ENCODE peak calls at places on chromosomes 4 and X, in seven cellular contexts. One of them, this sample, is unnamed.

GRCh38 chr4:1767770-1768366 is 25.2 kb upstream of the FGFR3 start:
- DNase-seq in neural progenitor cell: peak
- DNase-seq in fibroblast of lung: peak
- DNase-seq in GM23248: peak
- DNase-seq in PC-9: peak
- DNase-seq in astrocyte: no peak
- DNase-seq in K562: peak
- DNase-seq in this sample: peak

GRCh38 chrX:38124000-38124399 is 96.7 kb downstream of the SRPX start:
- DNase-seq in neural progenitor cell: no peak
- DNase-seq in fibroblast of lung: no peak
- DNase-seq in GM23248: no peak
- DNase-seq in PC-9: no peak
- DNase-seq in astrocyte: no peak
- DNase-seq in K562: no peak
- DNase-seq in this sample: peak

GRCh38 chrX:150833454-150834056 is 64.9 kb downstream of the CD99L2 start:
- DNase-seq in neural progenitor cell: no peak
- DNase-seq in fibroblast of lung: no peak
- DNase-seq in GM23248: no peak
- DNase-seq in PC-9: no peak
- DNase-seq in astrocyte: no peak
- DNase-seq in K562: no peak
- DNase-seq in this sample: no peak

GRCh38 chrX:154032653-154033052 is 13.0 kb upstream of the IRAK1 start:
- DNase-seq in neural progenitor cell: no peak
- DNase-seq in fibroblast of lung: no peak
- DNase-seq in GM23248: peak
- DNase-seq in PC-9: no peak
- DNase-seq in astrocyte: no peak
- DNase-seq in K562: no peak
- DNase-seq in this sample: peak

GRCh38 chr4:150694438-150694837 is 112.5 kb downstream of the MAB21L2 start:
- DNase-seq in neural progenitor cell: no peak
- DNase-seq in fibroblast of lung: no peak
- DNase-seq in GM23248: no peak
- DNase-seq in PC-9: no peak
- DNase-seq in astrocyte: no peak
- DNase-seq in K562: no peak
- DNase-seq in this sample: peak

GRCh38 chrX:130714665-130715064 is 188.3 kb downstream of the ENOX2 start:
- DNase-seq in neural progenitor cell: no peak
- DNase-seq in fibroblast of lung: no peak
- DNase-seq in GM23248: no peak
- DNase-seq in PC-9: no peak
- DNase-seq in astrocyte: no peak
- DNase-seq in K562: no peak
- DNase-seq in this sample: no peak

GRCh38 chr4:16205298-16206164 is 20.7 kb downstream of the TAPT1 start:
- DNase-seq in neural progenitor cell: peak
- DNase-seq in fibroblast of lung: no peak
- DNase-seq in GM23248: peak
- DNase-seq in PC-9: no peak
- DNase-seq in astrocyte: no peak
- DNase-seq in K562: peak
- DNase-seq in this sample: peak

GRCh38 chr4:80492761-80493160 is 157.2 kb downstream of the CFAP299 start:
- DNase-seq in neural progenitor cell: no peak
- DNase-seq in fibroblast of lung: no peak
- DNase-seq in GM23248: no peak
- DNase-seq in PC-9: peak
- DNase-seq in astrocyte: no peak
- DNase-seq in K562: no peak
- DNase-seq in this sample: no peak

GRCh38 chr4:88823058-88823919 is 125.7 kb upstream of the NAP1L5 start:
- DNase-seq in neural progenitor cell: peak
- DNase-seq in fibroblast of lung: peak
- DNase-seq in GM23248: peak
- DNase-seq in PC-9: peak
- DNase-seq in astrocyte: peak
- DNase-seq in K562: peak
- DNase-seq in this sample: peak

GRCh38 chr4:94929696-94930095 is 171.9 kb downstream of the BMPR1B start:
- DNase-seq in neural progenitor cell: no peak
- DNase-seq in fibroblast of lung: no peak
- DNase-seq in GM23248: no peak
- DNase-seq in PC-9: no peak
- DNase-seq in astrocyte: no peak
- DNase-seq in K562: no peak
- DNase-seq in this sample: no peak

GRCh38 chr4:146063143-146063542 is 112.4 kb upstream of the LSM6 start:
- DNase-seq in neural progenitor cell: no peak
- DNase-seq in fibroblast of lung: no peak
- DNase-seq in GM23248: no peak
- DNase-seq in PC-9: no peak
- DNase-seq in astrocyte: no peak
- DNase-seq in K562: no peak
- DNase-seq in this sample: no peak

GRCh38 chrX:106707771-106708454 is 18.6 kb upstream of the RNF128 start:
- DNase-seq in neural progenitor cell: no peak
- DNase-seq in fibroblast of lung: peak
- DNase-seq in GM23248: peak
- DNase-seq in PC-9: no peak
- DNase-seq in astrocyte: peak
- DNase-seq in K562: no peak
- DNase-seq in this sample: no peak

GRCh38 chr4:156779774-156780173 is 191.8 kb downstream of the PDGFC start:
- DNase-seq in neural progenitor cell: no peak
- DNase-seq in fibroblast of lung: peak
- DNase-seq in GM23248: peak
- DNase-seq in PC-9: no peak
- DNase-seq in astrocyte: peak
- DNase-seq in K562: no peak
- DNase-seq in this sample: no peak

GRCh38 chrX:6849711-6850415 is 297.6 kb upstream of the STS start:
- DNase-seq in neural progenitor cell: no peak
- DNase-seq in fibroblast of lung: no peak
- DNase-seq in GM23248: peak
- DNase-seq in PC-9: no peak
- DNase-seq in astrocyte: peak
- DNase-seq in K562: no peak
- DNase-seq in this sample: no peak

GRCh38 chr4:173360587-173361221 is 10.1 kb upstream of the SAP30 start:
- DNase-seq in neural progenitor cell: peak
- DNase-seq in fibroblast of lung: peak
- DNase-seq in GM23248: peak
- DNase-seq in PC-9: no peak
- DNase-seq in astrocyte: no peak
- DNase-seq in K562: no peak
- DNase-seq in this sample: peak

GRCh38 chr4:82561745-82562552 is at the start of gene TMEM150C:
- DNase-seq in neural progenitor cell: peak
- DNase-seq in fibroblast of lung: peak
- DNase-seq in GM23248: peak
- DNase-seq in PC-9: peak
- DNase-seq in astrocyte: peak
- DNase-seq in K562: no peak
- DNase-seq in this sample: peak

DNA sequence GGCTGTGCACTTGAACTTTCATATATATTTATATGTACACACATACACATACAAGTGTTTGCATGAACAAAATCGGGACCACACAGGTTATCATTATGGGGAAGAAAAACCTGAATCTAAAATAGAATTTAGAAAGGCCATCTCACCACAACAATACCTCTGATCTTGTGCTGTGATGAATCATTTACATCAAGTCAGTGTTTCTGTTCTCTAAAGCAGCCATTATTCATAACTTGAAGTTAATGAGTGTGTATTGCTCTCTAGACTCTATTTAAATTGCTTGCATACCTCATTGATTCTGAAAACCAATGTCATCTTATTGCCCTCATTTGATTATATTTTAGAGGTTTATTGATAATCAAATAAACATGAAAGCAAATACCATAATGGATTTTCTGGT is 71.5 kb downstream of the FAM114A1 start:
- DNase-seq in neural progenitor cell: no peak
- DNase-seq in fibroblast of lung: no peak
- DNase-seq in GM23248: no peak
- DNase-seq in PC-9: no peak
- DNase-seq in astrocyte: no peak
- DNase-seq in K562: no peak
- DNase-seq in this sample: no peak
- H3K4me2 ChIP-seq in neural progenitor cell: no peak
- H3K4me2 ChIP-seq in fibroblast of lung: no peak
- H3K4me2 ChIP-seq in GM23248: no peak
- H3K4me2 ChIP-seq in PC-9: no peak
- H3K4me2 ChIP-seq in astrocyte: no peak
- H3K4me2 ChIP-seq in K562: no peak
- H3K4me2 ChIP-seq in this sample: no peak

DNA sequence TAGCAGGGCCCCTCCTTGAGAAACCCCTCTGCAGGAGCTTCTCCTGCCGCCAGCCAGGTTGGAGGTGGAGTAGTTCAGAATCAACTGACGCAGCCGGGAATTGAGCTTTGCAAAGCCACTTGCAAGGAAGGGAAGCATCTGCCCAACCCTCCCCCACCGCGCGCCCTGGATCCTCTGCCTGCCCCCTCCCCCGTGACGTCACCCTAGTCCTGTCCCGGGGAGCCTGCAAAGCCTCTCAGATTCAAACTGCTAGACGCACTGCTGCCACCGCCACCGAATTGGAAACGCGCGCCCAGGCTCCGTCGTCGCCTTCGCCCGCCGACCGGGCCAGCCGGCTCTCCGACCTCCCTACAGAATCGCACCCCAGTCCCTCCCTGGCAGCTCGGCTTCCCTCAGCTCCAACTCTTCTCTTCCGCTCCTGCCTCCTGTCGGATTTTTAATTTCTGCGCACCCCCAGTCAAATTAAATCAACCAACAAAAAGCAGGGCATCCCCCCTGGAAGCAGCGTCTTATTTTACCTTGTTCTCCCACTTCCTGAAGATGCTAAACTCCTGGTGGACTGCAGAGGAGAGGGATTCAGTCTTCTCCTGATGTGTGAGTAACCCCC is 3.8 kb downstream of the SLITRK2 start:
- DNase-seq in neural progenitor cell: peak
- DNase-seq in fibroblast of lung: peak
- DNase-seq in GM23248: no peak
- DNase-seq in PC-9: no peak
- DNase-seq in astrocyte: no peak
- DNase-seq in K562: no peak
- DNase-seq in this sample: peak
- TF ChIP-seq EZH2 in neural progenitor cell: no peak
- TF ChIP-seq EZH2 in fibroblast of lung: no peak
- TF ChIP-seq EZH2 in GM23248: no peak
- TF ChIP-seq EZH2 in PC-9: no peak
- TF ChIP-seq EZH2 in astrocyte: no peak
- TF ChIP-seq EZH2 in K562: no peak
- TF ChIP-seq EZH2 in this sample: no peak

GRCh38 chr4:162163892-162164759 is at the start of gene FSTL5:
- DNase-seq in neural progenitor cell: peak
- DNase-seq in fibroblast of lung: peak
- DNase-seq in GM23248: peak
- DNase-seq in PC-9: peak
- DNase-seq in astrocyte: peak
- DNase-seq in K562: peak
- DNase-seq in this sample: peak
- H3K4me2 ChIP-seq in neural progenitor cell: peak
- H3K4me2 ChIP-seq in fibroblast of lung: no peak
- H3K4me2 ChIP-seq in GM23248: peak
- H3K4me2 ChIP-seq in PC-9: peak
- H3K4me2 ChIP-seq in astrocyte: peak
- H3K4me2 ChIP-seq in K562: no peak
- H3K4me2 ChIP-seq in this sample: peak

DNA sequence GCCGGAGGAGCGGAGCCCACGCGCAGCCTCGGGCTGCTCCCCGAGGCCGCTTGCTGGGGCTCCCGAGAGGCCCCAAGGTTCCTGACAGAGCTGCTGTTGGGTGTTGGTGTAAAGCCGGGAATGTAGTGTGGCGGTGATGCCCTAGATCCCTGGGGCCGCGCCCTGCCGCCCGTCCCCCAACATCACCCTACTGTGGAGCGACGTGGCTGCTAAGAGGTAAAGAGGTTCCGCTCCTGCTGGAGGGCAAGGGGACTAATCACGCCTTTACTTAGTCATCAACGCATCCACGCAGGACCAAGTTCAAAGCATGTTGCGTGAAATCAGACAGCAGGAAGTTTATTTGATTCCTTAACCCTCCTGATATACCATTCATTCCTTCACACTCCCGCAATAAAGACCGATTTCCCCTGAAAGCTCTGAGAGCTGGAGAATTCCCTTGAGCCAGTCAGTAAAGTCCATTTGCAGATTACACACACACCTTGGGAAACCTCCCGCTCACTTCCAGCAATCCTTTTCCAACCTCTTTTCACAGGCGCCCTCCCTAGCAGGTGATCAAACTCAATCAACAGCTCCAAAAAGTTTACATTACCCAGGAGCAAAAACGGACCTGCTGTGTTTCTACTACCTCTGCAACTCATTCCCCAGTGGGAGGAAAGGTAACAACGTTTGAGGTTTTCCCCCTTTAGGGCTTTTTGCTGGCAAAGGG is 578 bp upstream of the GABRA2 start:
- DNase-seq in neural progenitor cell: peak
- DNase-seq in fibroblast of lung: no peak
- DNase-seq in GM23248: no peak
- DNase-seq in PC-9: no peak
- DNase-seq in astrocyte: no peak
- DNase-seq in K562: no peak
- DNase-seq in this sample: peak
- TF ChIP-seq EZH2 in neural progenitor cell: peak
- TF ChIP-seq EZH2 in fibroblast of lung: peak
- TF ChIP-seq EZH2 in GM23248: peak
- TF ChIP-seq EZH2 in PC-9: no peak
- TF ChIP-seq EZH2 in astrocyte: peak
- TF ChIP-seq EZH2 in K562: no peak
- TF ChIP-seq EZH2 in this sample: peak

GRCh38 chr4:10095296-10095991 is 21.2 kb downstream of the WDR1 start:
- DNase-seq in neural progenitor cell: no peak
- DNase-seq in fibroblast of lung: no peak
- DNase-seq in GM23248: peak
- DNase-seq in PC-9: peak
- DNase-seq in astrocyte: no peak
- DNase-seq in K562: no peak
- DNase-seq in this sample: no peak
- H3K4me2 ChIP-seq in neural progenitor cell: no peak
- H3K4me2 ChIP-seq in fibroblast of lung: peak
- H3K4me2 ChIP-seq in GM23248: peak
- H3K4me2 ChIP-seq in PC-9: peak
- H3K4me2 ChIP-seq in astrocyte: peak
- H3K4me2 ChIP-seq in K562: no peak
- H3K4me2 ChIP-seq in this sample: no peak

This sample was measured in GM23338.